ENCODE peak calls at places on chromosome 7, in seven cellular contexts. O is lower leg skin; W is NCI-H460; J is NCI-H774; L is dorsolateral prefrontal cortex; X is activated CD4-positive, alpha-beta T cell treated with anti-CD3 and anti-CD28 coated beads, Interleukin-2, amount 50 U/mL, for 1 hour; T is frontal cortex. K is an unnamed sample.

GRCh38 chr7:130878785-130879184 is 144.8 kb upstream of the KLF14 start:
- DNase-seq in O (no peak), W (no peak), J (no peak), L (no peak), X (no peak), T (no peak), K (no peak)

GRCh38 chr7:157704365-157704764 is 367.6 kb downstream of the DNAJB6 start:
- DNase-seq in O (no peak), W (no peak), J (no peak), L (no peak), X (no peak), T (no peak), K (no peak)

GRCh38 chr7:78175330-78175729 is 376.8 kb downstream of the PHTF2 start:
- DNase-seq in O (no peak), W (no peak), J (no peak), L (peak; percentile 74), X (no peak), T (no peak), K (no peak)

GRCh38 chr7:71409550-71410157 is 277.7 kb downstream of the GALNT17 start:
- DNase-seq in O (no peak), W (no peak), J (no peak), L (no peak), X (no peak), T (no peak), K (no peak)

GRCh38 chr7:2104107-2104710 is 128.5 kb downstream of the MAD1L1 start:
- DNase-seq in O (peak; percentile 69), W (peak; percentile 90), J (no peak), L (peak; percentile 70), X (peak; percentile 59), T (peak; percentile 92), K (peak; percentile 87)

GRCh38 chr7:100219271-100219737 is 445 bp upstream of the PVRIG start:
- DNase-seq in O (no peak), W (no peak), J (no peak), L (no peak), X (peak; percentile 8), T (no peak), K (no peak)

GRCh38 chr7:93921607-93922446 is at the start of gene GNG11:
- DNase-seq in O (peak; percentile 51), W (peak; percentile 62), J (peak; percentile 32), L (peak; percentile 30), X (no peak), T (peak; percentile 33), K (no peak)

GRCh38 chr7:97757824-97758223 is 25.9 kb downstream of the TAC1 start:
- DNase-seq in O (no peak), W (no peak), J (no peak), L (no peak), X (no peak), T (no peak), K (no peak)

GRCh38 chr7:154666768-154667167 is 336.2 kb downstream of the PAXIP1 start:
- DNase-seq in O (no peak), W (no peak), J (no peak), L (no peak), X (no peak), T (no peak), K (no peak)

GRCh38 chr7:74598558-74598957 is 59.0 kb upstream of the GTF2I start:
- DNase-seq in O (no peak), W (no peak), J (no peak), L (no peak), X (no peak), T (no peak), K (no peak)

GRCh38 chr7:40232242-40232929 is 97.6 kb downstream of the SUGCT start:
- DNase-seq in O (no peak), W (peak; percentile 65), J (peak; percentile 35), L (no peak), X (no peak), T (peak; percentile 20), K (peak; percentile 28)

GRCh38 chr7:41190615-41191014 is 512.3 kb downstream of the INHBA start:
- DNase-seq in O (no peak), W (no peak), J (no peak), L (no peak), X (no peak), T (no peak), K (peak; percentile 3)

GRCh38 chr7:117012284-117013174 is 59.2 kb downstream of the ST7 start:
- DNase-seq in O (no peak), W (no peak), J (no peak), L (no peak), X (no peak), T (no peak), K (peak; percentile 28)

GRCh38 chr7:99525713-99526440 is 21.4 kb downstream of the ZKSCAN5 start:
- DNase-seq in O (no peak), W (no peak), J (no peak), L (no peak), X (no peak), T (no peak), K (peak; percentile 23)

GRCh38 chr7:105487559-105488218 is 34.4 kb downstream of the PUS7 start:
- DNase-seq in O (no peak), W (peak; percentile 14), J (no peak), L (no peak), X (no peak), T (peak; percentile 53), K (no peak)

GRCh38 chr7:138864667-138865066 is 66.7 kb upstream of the ATP6V0A4 start:
- DNase-seq in O (peak; percentile 52), W (peak; percentile 63), J (no peak), L (no peak), X (no peak), T (no peak), K (peak; percentile 41)

GRCh38 chr7:142263598-142264380 is 5.9 kb upstream of the PRSS58 start:
- DNase-seq in O (no peak), W (no peak), J (no peak), L (no peak), X (no peak), T (no peak), K (no peak)

GRCh38 chr7:99257675-99258074 is 15.0 kb upstream of the MYH16 start:
- DNase-seq in O (no peak), W (no peak), J (no peak), L (no peak), X (no peak), T (no peak), K (no peak)

GRCh38 chr7:990352-991005 is 7.5 kb downstream of the CYP2W1 start:
- DNase-seq in O (no peak), W (no peak), J (no peak), L (no peak), X (no peak), T (no peak), K (no peak)

GRCh38 chr7:103504505-103505135 is 58.6 kb upstream of the SLC26A5 start:
- DNase-seq in O (no peak), W (no peak), J (no peak), L (no peak), X (no peak), T (no peak), K (no peak)

GRCh38 chr7:101558742-101559325 is 70.3 kb downstream of the MYL10 start:
- DNase-seq in O (no peak), W (no peak), J (no peak), L (peak; percentile 24), X (no peak), T (no peak), K (no peak)

GRCh38 chr7:158955932-158956804 is 99.8 kb downstream of the DYNC2I1 start:
- DNase-seq in O (no peak), W (no peak), J (no peak), L (no peak), X (no peak), T (no peak), K (no peak)

GRCh38 chr7:87806150-87806549 is 70.0 kb downstream of the SLC25A40 start:
- DNase-seq in O (no peak), W (no peak), J (no peak), L (no peak), X (no peak), T (no peak), K (no peak)